ENCODE peak calls at places on chromosomes 7 and 10, in nine cellular contexts. C, L, B, A, I, K, P, Q and X are unnamed samples.

GRCh38 chr10:36094091-36094490 is 452.0 kb upstream of the FZD8 start:
- DNase-seq in L (no peak), I (no peak), C (no peak), Q (peak; percentile 89), A (no peak), K (peak; percentile 49), B (no peak), P (no peak), X (no peak)

GRCh38 chr7:1915956-1916620 is 246.0 kb downstream of the ELFN1 start:
- DNase-seq in L (peak; percentile 81), B (no peak), I (no peak), C (no peak), P (no peak), Q (no peak), K (peak; percentile 57), A (no peak), X (no peak)

GRCh38 chr10:74921744-74922143 is 95.3 kb downstream of the KAT6B start:
- DNase-seq in I (no peak), L (no peak), C (no peak), Q (no peak), B (no peak), K (no peak), A (no peak), P (no peak), X (no peak)

GRCh38 chr10:20858292-20859124 is 38.6 kb downstream of the NEBL start:
- DNase-seq in C (peak; percentile 8), L (no peak), Q (peak; percentile 53), P (no peak), B (peak; percentile 67), I (peak; percentile 35), K (no peak), A (no peak), X (peak; percentile 55)

GRCh38 chr10:89001024-89001423 is 10.4 kb downstream of the FAS start:
- DNase-seq in B (no peak), A (no peak), Q (no peak), K (no peak), C (no peak), P (no peak), I (no peak), L (no peak), X (no peak)

GRCh38 chr7:149772821-149773425 is 465 bp downstream of the ZNF467 start:
- DNase-seq in K (no peak), P (no peak), Q (peak; percentile 4), B (no peak), L (peak; percentile 66), A (no peak), C (no peak), I (peak; percentile 38), X (peak; percentile 48)

GRCh38 chr7:68470836-68471235 is 1127.4 kb upstream of the AUTS2 start:
- DNase-seq in C (no peak), L (no peak), I (no peak), P (no peak), B (no peak), K (no peak), Q (no peak), A (no peak), X (no peak)

GRCh38 chr7:76390092-76390491 is 19.4 kb downstream of the SSC4D start:
- DNase-seq in K (no peak), C (no peak), P (no peak), I (no peak), B (no peak), A (no peak), Q (no peak), L (no peak), X (no peak)

GRCh38 chr10:20202337-20202736 is 386.1 kb downstream of the PLXDC2 start:
- DNase-seq in A (no peak), I (no peak), B (no peak), K (no peak), L (no peak), P (no peak), Q (no peak), C (no peak), X (no peak)

GRCh38 chr7:76217942-76218566 is 16.4 kb downstream of the SRRM3 start:
- DNase-seq in A (no peak), P (no peak), K (no peak), I (no peak), L (no peak), C (no peak), B (no peak), Q (no peak), X (no peak)

GRCh38 chr10:110433740-110434139 is 64.0 kb upstream of the DUSP5 start:
- DNase-seq in K (peak; percentile 47), L (no peak), Q (no peak), A (no peak), B (no peak), C (no peak), I (no peak), P (no peak), X (no peak)

GRCh38 chr10:13340626-13341370 is 7.3 kb downstream of the SEPHS1 start:
- DNase-seq in C (no peak), B (no peak), L (no peak), K (no peak), Q (no peak), A (no peak), P (no peak), I (no peak), X (no peak)

GRCh38 chr10:94405406-94405805 is 3.1 kb downstream of the TBC1D12 start:
- DNase-seq in C (no peak), P (no peak), A (no peak), L (no peak), B (no peak), I (no peak), Q (no peak), K (no peak), X (no peak)

GRCh38 chr7:147639037-147639436 is 951.5 kb upstream of the C7orf33 start:
- DNase-seq in L (no peak), B (no peak), C (no peak), I (no peak), K (no peak), A (no peak), P (no peak), Q (no peak), X (no peak)

GRCh38 chr10:20709708-20710107 is 187.4 kb downstream of the NEBL start:
- DNase-seq in L (no peak), A (no peak), Q (no peak), P (no peak), C (no peak), B (no peak), K (no peak), I (no peak), X (no peak)

GRCh38 chr10:48444266-48444665 is 137.8 kb downstream of the MAPK8 start:
- DNase-seq in I (peak; percentile 52), P (no peak), A (no peak), Q (peak; percentile 49), L (no peak), B (peak; percentile 39), K (no peak), C (peak; percentile 12), X (no peak)

DNA sequence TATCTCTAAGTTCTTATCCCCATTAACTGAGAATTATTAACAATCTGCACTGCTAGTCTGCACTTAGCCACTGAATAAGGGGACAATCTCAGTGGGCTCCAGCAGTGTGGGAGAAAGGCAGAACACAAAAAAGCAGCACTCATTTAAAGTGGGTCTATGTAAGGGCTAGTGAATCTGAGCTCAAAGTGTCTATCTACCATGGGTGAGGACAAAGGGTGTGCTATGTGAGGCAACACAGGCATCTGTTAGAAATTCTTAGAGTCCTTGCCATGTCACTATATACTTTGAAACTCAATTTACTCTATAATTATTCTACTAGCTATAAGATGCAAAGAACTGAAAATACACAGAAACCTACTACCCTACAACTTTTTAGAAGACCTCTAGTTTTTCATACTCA is 135.8 kb upstream of the TMEM168 start:
- DNase-seq in A (no peak), L (no peak), C (no peak), I (no peak), P (no peak), B (no peak), K (no peak), Q (no peak), X (no peak)
- H3K4me3 ChIP-seq in A (no peak overlapping the region), L (no peak overlapping the region), C (no peak overlapping the region), I (no peak overlapping the region), P (no peak overlapping the region), B (no peak overlapping the region), K (no peak overlapping the region), Q (no peak overlapping the region), X (no peak overlapping the region)

GRCh38 chr7:157941210-157941609 is 604.4 kb downstream of the DNAJB6 start:
- DNase-seq in Q (no peak), P (no peak), K (no peak), L (no peak), A (no peak), I (no peak), C (no peak), B (no peak), X (no peak)

GRCh38 chr7:157940497-157940896 is 603.7 kb downstream of the DNAJB6 start:
- DNase-seq in C (no peak), I (no peak), P (no peak), Q (no peak), K (no peak), L (no peak), A (no peak), B (no peak), X (no peak)

GRCh38 chr7:157936976-157937375 is 600.2 kb downstream of the DNAJB6 start:
- DNase-seq in K (no peak), A (no peak), I (no peak), L (no peak), P (no peak), B (no peak), C (no peak), Q (no peak), X (no peak)

GRCh38 chr7:157938211-157938610 is 601.4 kb downstream of the DNAJB6 start:
- DNase-seq in P (no peak), I (no peak), Q (no peak), B (no peak), A (no peak), K (no peak), L (no peak), C (no peak), X (no peak)

DNA sequence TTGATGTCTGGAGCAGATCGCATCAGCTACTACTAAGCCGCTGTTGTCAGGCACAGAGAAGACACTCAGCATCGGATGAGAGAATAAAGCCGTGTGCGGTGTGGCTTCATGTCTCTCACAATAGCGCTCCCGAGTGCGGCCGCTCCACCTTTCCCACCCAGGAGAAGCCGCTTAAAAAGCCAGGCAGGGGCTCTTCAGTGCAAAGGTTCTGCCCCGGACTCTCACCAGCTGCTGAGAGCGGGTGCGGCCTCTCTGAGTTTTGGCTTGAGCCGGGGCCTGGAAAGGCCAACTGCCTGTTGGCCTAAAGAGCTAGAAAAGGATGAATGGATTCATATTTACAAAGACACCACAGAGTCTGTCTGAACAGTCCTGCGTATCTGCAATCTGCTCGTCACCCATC is 600.6 kb downstream of the DNAJB6 start:
- DNase-seq in Q (no peak), A (no peak), C (no peak), P (no peak), B (no peak), K (no peak), L (no peak), I (no peak), X (no peak)
- H3K9me3 ChIP-seq in Q (peaks cover 19% of the 10 kb centered on the region), A (peaks cover 26% of the 10 kb centered on the region), C (no peaks in the 10 kb centered on the region), P (peaks cover 4% of the 10 kb centered on the region), B (no peaks in the 10 kb centered on the region), K (peaks cover 5% of the 10 kb centered on the region), L (no peaks in the 10 kb centered on the region), I (peaks cover 14% of the 10 kb centered on the region), X (no peaks in the 10 kb centered on the region)

GRCh38 chr10:73076361-73077183 is 20.1 kb downstream of the P4HA1 start:
- DNase-seq in Q (peak; percentile 77), P (no peak), I (no peak), C (no peak), A (no peak), L (no peak), B (peak; percentile 93), K (no peak), X (no peak)
- H3K4me3 ChIP-seq in Q (peak overlapping the region; percentile 3), P (no peak overlapping the region), I (no peak overlapping the region), C (no peak overlapping the region), A (peak overlapping the region; percentile 48), L (peak overlapping the region; percentile 9), B (no peak overlapping the region), K (peak overlapping the region; percentile 51), X (no peak overlapping the region)

GRCh38 chr7:157666530-157667040 is 329.8 kb downstream of the DNAJB6 start:
- DNase-seq in A (no peak), K (no peak), Q (no peak), B (no peak), L (no peak), P (no peak), C (no peak), I (no peak), X (no peak)
- H3K9me3 ChIP-seq in A (no peaks in the 10 kb centered on the region), K (no peaks in the 10 kb centered on the region), Q (no peaks in the 10 kb centered on the region), B (no peaks in the 10 kb centered on the region), L (no peaks in the 10 kb centered on the region), P (peaks cover 4% of the 10 kb centered on the region), C (no peaks in the 10 kb centered on the region), I (no peaks in the 10 kb centered on the region), X (no peaks in the 10 kb centered on the region)